ENCODE peak calls at places on chromosomes 12 and 14, in five cellular contexts. Y is H7, Q is MG63, F is heart right ventricle, T is Peyer's patch. V is an unnamed sample. For H3K36me3, the result is how much of the 10 kb centered on the place peaks cover.

GRCh38 chr12:18747960-18748359 is 10.0 kb downstream of the CAPZA3 start:
- DNase-seq in Q (peak), T (no peak), F (no peak), Y (no peak), V (peak)

GRCh38 chr14:52650774-52651173 is 44.6 kb downstream of the ERO1A start:
- DNase-seq in Y (no peak), T (no peak), Q (no peak), F (no peak), V (no peak)

GRCh38 chr14:105197274-105197673 is 16.2 kb upstream of the NUDT14 start:
- DNase-seq in F (peak), Q (peak), T (no peak), Y (no peak), V (peak)

GRCh38 chr14:104580961-104581360 is 1.4 kb downstream of the C14orf180 start:
- DNase-seq in T (no peak), Q (no peak), F (peak), Y (no peak), V (no peak)

GRCh38 chr12:50006754-50007442 is 18.4 kb downstream of the RACGAP1 start:
- DNase-seq in Y (no peak), T (no peak), Q (no peak), F (no peak), V (no peak)

GRCh38 chr14:51821822-51822221 is 38.6 kb upstream of the GNG2 start:
- DNase-seq in Y (no peak), Q (no peak), T (no peak), F (no peak), V (no peak)

GRCh38 chr12:62802981-62803380 is 132.0 kb downstream of the PPM1H start:
- DNase-seq in F (no peak), Y (peak), Q (no peak), T (no peak), V (peak)

GRCh38 chr12:19129486-19130223 is at the start of gene PLEKHA5:
- DNase-seq in Q (peak), F (peak), T (peak), Y (peak), V (peak)

GRCh38 chr12:102511575-102511974 is 31.2 kb upstream of the IGF1 start:
- DNase-seq in Y (no peak), F (no peak), Q (no peak), T (no peak), V (no peak)

GRCh38 chr12:106135075-106135474 is 3.7 kb downstream of the NUAK1 start:
- DNase-seq in Y (no peak), Q (no peak), T (no peak), F (no peak), V (no peak)

GRCh38 chr14:102474934-102475333 is 34.6 kb downstream of the ANKRD9 start:
- DNase-seq in Y (no peak), T (peak), Q (no peak), F (peak), V (no peak)

GRCh38 chr14:50335389-50335788 is 23.3 kb downstream of the DMAC2L start:
- DNase-seq in F (peak), T (no peak), Y (peak), Q (no peak), V (no peak)

GRCh38 chr14:67964391-67964812 is 144.8 kb downstream of the RAD51B start:
- DNase-seq in F (no peak), Y (no peak), Q (no peak), T (no peak), V (no peak)

GRCh38 chr14:100282766-100283419 is 23.4 kb downstream of the SLC25A29 start:
- DNase-seq in Q (no peak), Y (no peak), T (no peak), F (no peak), V (no peak)

GRCh38 chr12:11879306-11879705 is 191.4 kb upstream of the BCL2L14 start:
- DNase-seq in Y (no peak), T (no peak), F (no peak), Q (no peak), V (peak)

GRCh38 chr14:106039400-106039799 is 513.0 kb downstream of the TMEM121 start:
- DNase-seq in T (no peak), Q (no peak), Y (no peak), F (no peak), V (no peak)

GRCh38 chr14:56172571-56172971 is 54.4 kb downstream of the PELI2 start:
- DNase-seq in F (no peak), T (no peak), Y (no peak), Q (no peak), V (no peak)

GRCh38 chr12:97194551-97194950 is 268.1 kb upstream of the RMST start:
- DNase-seq in Y (no peak), T (no peak), Q (no peak), F (no peak), V (no peak)

GRCh38 chr12:71533703-71534102 is 94.1 kb downstream of the LGR5 start:
- DNase-seq in Q (no peak), Y (no peak), T (no peak), F (no peak), V (no peak)

GRCh38 chr12:25816637-25817036 is 141.8 kb upstream of the RASSF8 start:
- DNase-seq in Y (no peak), F (no peak), Q (no peak), T (no peak), V (no peak)

GRCh38 chr12:54529581-54529980 is 19.8 kb upstream of the PDE1B start:
- DNase-seq in T (no peak), Q (no peak), F (no peak), Y (no peak), V (no peak)

GRCh38 chr14:50303744-50304471 is 8.1 kb downstream of the L2HGDH start:
- DNase-seq in T (no peak), Q (peak), Y (no peak), F (no peak), V (no peak)

DNA sequence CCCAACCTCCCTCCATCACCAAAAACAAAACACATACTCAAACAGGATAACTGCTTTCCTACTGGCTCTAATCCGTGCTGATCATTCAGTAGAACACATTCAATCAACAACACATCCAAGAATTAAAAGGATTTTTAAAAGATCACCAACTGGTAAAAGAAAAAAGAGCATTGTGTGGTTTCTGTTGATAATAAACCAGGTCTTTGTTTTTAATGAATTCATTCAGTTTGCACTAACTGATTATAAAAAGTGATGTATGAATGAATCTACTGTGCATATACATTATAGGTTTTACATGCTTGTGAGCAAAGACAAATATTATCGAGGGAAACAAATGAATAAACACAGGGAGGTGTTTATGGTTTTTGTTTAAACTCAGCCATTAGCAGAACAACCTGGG is 55.1 kb downstream of the CIT start:
- DNase-seq in Q (no peak), F (no peak), T (no peak), Y (no peak), V (no peak)
- H3K36me3 ChIP-seq in Q (under half), F (under half), T (under half), Y (under half), V (half or more)

GRCh38 chr12:10223208-10223607 is 10.5 kb downstream of the GABARAPL1 start:
- DNase-seq in T (no peak), Q (no peak), Y (no peak), F (no peak), V (no peak)
- H3K36me3 ChIP-seq in T (under half), Q (under half), Y (under half), F (under half), V (half or more)

GRCh38 chr12:29346764-29347421 is 34.1 kb downstream of the ERGIC2 start:
- DNase-seq in Y (no peak), F (no peak), Q (no peak), T (no peak), V (no peak)
- H3K36me3 ChIP-seq in Y (under half), F (under half), Q (under half), T (under half), V (under half)

DNA sequence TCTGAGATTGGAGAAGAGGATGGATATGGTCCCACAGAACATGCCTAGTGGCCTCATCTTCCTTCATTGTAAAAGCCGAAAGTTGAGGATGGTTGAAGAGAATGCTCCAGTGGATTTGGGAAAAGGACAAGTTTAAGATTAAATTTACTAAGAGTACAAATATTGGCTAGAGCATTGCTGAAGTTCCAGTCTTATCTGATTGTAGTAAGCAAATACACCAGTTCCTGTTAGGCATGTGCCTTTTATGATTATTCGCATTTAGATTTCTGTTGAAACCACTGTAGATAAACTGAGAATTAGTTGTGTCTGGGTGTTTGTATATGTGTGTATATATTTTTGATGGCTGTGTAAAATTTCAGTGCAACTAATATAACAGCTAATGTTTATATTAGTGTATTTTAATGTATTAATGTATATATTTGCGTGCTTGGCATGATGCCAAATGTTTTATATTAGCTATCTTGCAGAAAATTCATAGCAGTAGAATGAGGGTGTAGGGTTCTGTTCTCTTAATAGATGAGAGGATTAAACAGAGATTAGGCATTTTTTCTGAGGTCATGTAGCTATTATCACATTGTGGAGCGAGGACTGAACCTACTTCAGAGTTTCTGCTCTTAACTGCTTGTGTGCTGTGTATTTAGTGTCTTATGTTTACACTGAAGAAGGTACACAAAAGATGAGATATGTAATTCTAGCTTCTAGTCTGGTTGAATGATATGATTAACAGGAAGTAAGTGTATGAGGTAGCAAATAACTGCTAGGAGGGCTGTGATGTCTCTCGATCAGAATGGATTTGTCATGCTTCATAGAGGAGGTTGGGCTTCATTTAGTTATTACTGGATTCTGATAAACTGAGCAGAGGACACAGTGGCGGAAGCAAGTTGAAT is 21.2 kb downstream of the FKBP3 start:
- DNase-seq in Y (no peak), Q (no peak), T (no peak), F (no peak), V (no peak)
- H3K36me3 ChIP-seq in Y (under half), Q (half or more), T (under half), F (under half), V (half or more)

DNA sequence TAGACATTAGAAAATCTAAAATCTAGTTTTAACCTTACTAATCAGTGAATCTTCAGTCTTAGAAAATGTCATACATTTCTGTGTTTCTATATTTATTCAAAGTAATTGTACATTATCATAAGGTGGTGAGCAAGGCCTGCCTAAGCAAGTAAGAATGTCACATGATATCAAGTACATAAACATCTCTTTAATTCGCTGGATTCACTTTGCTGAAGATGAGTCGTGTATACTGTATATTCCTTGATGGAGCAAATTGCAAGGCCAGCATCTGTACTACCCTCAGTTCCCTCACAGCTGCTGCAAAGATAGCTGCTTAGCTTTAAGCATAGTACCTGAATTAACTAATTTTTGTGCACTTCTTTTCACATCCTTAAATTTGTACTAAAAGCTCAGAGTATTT is 8.5 kb upstream of the AK7 start:
- DNase-seq in Y (no peak), Q (no peak), F (no peak), T (no peak), V (no peak)
- H3K36me3 ChIP-seq in Y (under half), Q (under half), F (under half), T (under half), V (under half)

GRCh38 chr12:69490920-69491643 is 20.9 kb downstream of the FRS2 start:
- DNase-seq in F (no peak), T (no peak), Q (no peak), Y (no peak), V (no peak)
- H3K36me3 ChIP-seq in F (under half), T (under half), Q (under half), Y (under half), V (under half)

GRCh38 chr12:6653342-6653741 is 6.1 kb upstream of the ACRBP start:
- DNase-seq in T (no peak), F (no peak), Q (no peak), Y (no peak), V (no peak)
- H3K36me3 ChIP-seq in T (under half), F (under half), Q (under half), Y (under half), V (under half)

DNA sequence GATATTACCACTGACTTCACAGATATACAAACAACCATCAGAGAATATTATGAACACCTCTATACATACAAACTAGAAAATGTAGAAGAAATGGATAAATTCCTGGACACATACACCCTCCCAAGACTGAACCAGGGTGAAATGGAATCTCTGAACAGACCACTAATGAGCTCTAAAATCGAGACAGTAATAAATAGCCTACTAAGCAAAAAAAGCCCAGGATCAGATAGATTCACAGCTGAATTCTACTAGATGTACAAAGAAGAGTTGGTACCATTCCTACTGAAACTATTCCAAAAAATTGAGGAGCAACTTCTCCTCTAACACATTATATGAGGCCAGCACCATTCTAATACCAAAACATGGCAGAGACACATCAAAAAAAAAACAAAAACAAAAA is 837.7 kb downstream of the FSCB start:
- DNase-seq in T (no peak), Y (no peak), F (no peak), Q (no peak), V (no peak)
- H3K36me3 ChIP-seq in T (under half), Y (under half), F (under half), Q (under half), V (under half)